ENCODE peak calls at places on chromosomes 6 and 20, in four cellular contexts. G is esophagus muscularis mucosa, L is sigmoid colon, B is Panc1. X is an unnamed sample. For H3K27me3, the result is how much of the 10 kb centered on the place peaks cover.

GRCh38 chr6:88177961-88178464 is 11.9 kb upstream of the CNR1 start:
- DNase-seq in G (no peak), L (no peak), B (no peak), X (no peak)

GRCh38 chr6:118370722-118371121 is 177.4 kb upstream of the PLN start:
- DNase-seq in L (no peak), B (no peak), G (no peak), X (no peak)

GRCh38 chr6:1885576-1886003 is 275.9 kb downstream of the FOXC1 start:
- DNase-seq in B (no peak), L (no peak), G (no peak), X (no peak)

GRCh38 chr6:139448094-139448649 is 73.7 kb upstream of the CITED2 start:
- DNase-seq in L (no peak), B (no peak), G (no peak), X (no peak)

GRCh38 chr6:149062653-149063348 is 254.7 kb upstream of the TAB2 start:
- DNase-seq in G (no peak), L (no peak), B (no peak), X (no peak)

GRCh38 chr6:45619994-45620471 is 242.3 kb upstream of the SUPT3H start:
- DNase-seq in L (no peak), B (no peak), G (peak), X (no peak)

GRCh38 chr6:37130704-37131103 is 39.2 kb upstream of the PIM1 start:
- DNase-seq in B (no peak), L (peak), G (no peak), X (peak)

GRCh38 chr20:35604444-35604750 is 11.2 kb upstream of the SPAG4 start:
- DNase-seq in G (no peak), B (no peak), L (peak), X (no peak)

GRCh38 chr6:112030965-112031660 is 22.8 kb upstream of the CCN6 start:
- DNase-seq in L (no peak), G (no peak), B (no peak), X (no peak)

GRCh38 chr20:18543932-18544331 is 23.3 kb upstream of the SMIM26 start:
- DNase-seq in G (no peak), L (no peak), B (no peak), X (no peak)

GRCh38 chr6:9699890-9700289 is 715.0 kb downstream of the TFAP2A start:
- DNase-seq in L (no peak), G (no peak), B (no peak), X (no peak)

GRCh38 chr6:158383057-158383456 is 70.8 kb downstream of the TULP4 start:
- DNase-seq in B (no peak), L (no peak), G (no peak), X (no peak)
- H3K27me3 ChIP-seq in B (under half), L (under half), G (under half), X (under half)

DNA sequence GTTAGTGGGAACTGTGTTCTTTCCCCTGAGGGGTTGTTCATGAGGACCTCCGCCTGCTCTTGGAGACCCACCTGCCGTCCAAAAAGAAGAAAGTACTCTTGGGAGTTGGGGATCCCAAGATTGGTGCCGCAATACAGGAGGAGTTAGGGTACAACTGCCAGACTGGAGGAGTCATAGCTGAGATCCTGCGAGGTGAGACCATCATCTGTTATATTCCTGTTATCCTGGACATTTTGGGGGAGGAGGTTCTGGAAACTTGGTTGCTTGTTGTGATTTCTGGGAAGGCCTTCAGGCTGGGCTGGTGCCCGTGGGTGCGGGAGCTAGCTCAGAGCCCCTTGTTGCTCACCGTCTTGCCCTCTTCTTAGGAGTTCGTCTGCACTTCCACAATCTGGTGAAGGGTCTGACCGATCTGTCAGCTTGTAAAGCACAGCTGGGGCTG is 2.0 kb downstream of the NOP56 start:
- DNase-seq in L (no peak), B (no peak), G (no peak), X (no peak)
- H3K27ac ChIP-seq in L (no peak), B (peak), G (no peak), X (peak)

DNA sequence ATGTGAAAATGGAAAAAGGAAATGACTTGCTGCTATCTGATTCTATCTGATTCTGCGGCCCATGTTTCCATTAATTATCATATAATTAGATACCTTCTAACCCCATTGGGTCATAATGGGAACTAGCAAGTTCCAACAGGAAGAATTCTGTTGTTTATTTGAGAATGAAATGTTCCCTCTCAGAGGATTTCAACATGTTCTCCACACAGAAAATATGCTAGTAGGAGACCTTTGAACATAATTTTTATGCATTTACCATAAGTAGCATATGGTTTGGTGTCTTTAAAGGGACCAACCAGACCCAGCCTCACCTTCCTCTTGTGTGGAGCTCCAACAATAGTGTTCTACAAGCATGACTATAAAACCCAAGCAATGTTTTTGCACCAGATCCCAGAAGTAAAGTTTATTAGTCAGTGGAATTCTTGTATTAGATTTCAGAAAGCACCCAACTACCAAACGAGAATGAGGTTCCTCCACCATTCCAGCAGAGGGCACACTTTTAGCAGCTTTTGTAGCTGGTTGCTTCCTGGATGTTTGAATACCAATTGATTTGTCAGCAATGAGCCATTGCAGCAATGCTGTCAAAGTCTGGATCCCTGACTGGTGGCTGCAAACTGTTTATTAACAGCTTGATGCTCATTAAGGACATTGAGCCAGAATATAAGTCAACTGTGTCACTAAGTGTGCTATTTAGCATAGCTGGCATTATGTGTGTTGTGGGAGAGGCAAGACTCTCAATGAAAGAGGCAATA is 143.6 kb upstream of the GJE1 start:
- DNase-seq in G (no peak), B (peak), L (no peak), X (no peak)
- TF ChIP-seq POLR2AphosphoS5 in G (no peak), B (no peak), L (no peak), X (no peak)

GRCh38 chr20:50273601-50274491 is 83.2 kb downstream of the CEBPB start:
- DNase-seq in B (no peak), L (peak), G (no peak), X (peak)
- H3K27me3 ChIP-seq in B (under half), L (under half), G (under half), X (under half)

GRCh38 chr6:27617046-27617687 is 144.3 kb upstream of the ZNF184 start:
- DNase-seq in B (no peak), G (no peak), L (no peak), X (no peak)
- H3K27ac ChIP-seq in B (peak), G (no peak), L (no peak), X (no peak)

GRCh38 chr20:50165687-50166554 is 12.4 kb upstream of the PEDS1 start:
- DNase-seq in B (peak), G (peak), L (peak), X (peak)
- TF ChIP-seq POLR2AphosphoS5 in B (peak), G (peak), L (peak), X (peak)

DNA sequence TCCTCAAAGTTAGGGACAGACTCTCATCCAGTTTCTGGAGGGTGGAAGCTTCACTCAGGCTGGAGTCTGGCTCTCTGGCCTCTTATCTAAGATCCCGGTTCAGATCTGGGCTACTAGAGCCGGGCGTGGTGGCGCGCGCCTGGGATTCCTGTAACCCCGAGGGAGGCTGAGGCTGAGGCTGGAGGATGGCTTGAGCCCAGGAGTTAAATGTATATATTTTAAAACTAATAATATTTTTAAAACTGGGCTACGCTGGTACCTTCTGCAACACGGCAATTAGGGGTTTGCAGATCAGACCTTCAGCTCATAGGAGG is 710 bp upstream of the ZNF343 start:
- DNase-seq in G (no peak), B (no peak), L (no peak), X (no peak)
- H3K27me3 ChIP-seq in G (under half), B (under half), L (under half), X (under half)